ENCODE peak calls at places on chromosomes 2 and 18, in eight cellular contexts. X, N, M, G, P, V, F and Z are unnamed samples. For H3K36me3 and H3K4me1, the result is how much of the 10 kb centered on the place peaks cover.

GRCh38 chr2:232794981-232795380 is 18.6 kb upstream of the KCNJ13 start:
- DNase-seq in M (no peak), N (no peak), V (no peak), G (no peak), X (no peak), F (no peak), P (no peak), Z (no peak)

GRCh38 chr2:212928681-212929080 is 222.7 kb downstream of the IKZF2 start:
- DNase-seq in N (no peak), P (peak), F (no peak), V (no peak), X (no peak), G (peak), M (no peak), Z (no peak)

GRCh38 chr2:190649798-190650390 is 1.0 kb downstream of the NAB1 start:
- DNase-seq in M (no peak), P (peak), F (no peak), V (no peak), N (no peak), G (peak), X (peak), Z (no peak)

GRCh38 chr18:37218022-37218590 is 347.5 kb downstream of the CELF4 start:
- DNase-seq in F (no peak), V (no peak), P (no peak), M (no peak), G (peak), N (no peak), X (no peak), Z (no peak)

GRCh38 chr2:153871231-153872221 is at the start of gene GALNT13:
- DNase-seq in G (peak), F (no peak), V (peak), N (no peak), P (peak), X (peak), M (peak), Z (no peak)

GRCh38 chr2:238635637-238636036 is 208.9 kb downstream of the ASB1 start:
- DNase-seq in P (no peak), V (no peak), M (no peak), F (no peak), G (no peak), X (no peak), N (no peak), Z (no peak)

GRCh38 chr2:7111626-7112025 is 194.4 kb downstream of the RNF144A start:
- DNase-seq in F (no peak), V (no peak), X (peak), P (peak), N (no peak), M (no peak), G (peak), Z (no peak)

GRCh38 chr2:115580784-115581183 is 1138.3 kb downstream of the DPP10 start:
- DNase-seq in F (no peak), X (no peak), P (no peak), V (no peak), G (no peak), N (no peak), M (no peak), Z (no peak)

GRCh38 chr2:15634846-15635490 is 43.3 kb downstream of the DDX1 start:
- DNase-seq in N (no peak), F (no peak), M (no peak), G (no peak), V (no peak), P (peak), X (no peak), Z (no peak)

GRCh38 chr2:28413152-28413895 is 20.7 kb downstream of the FOSL2 start:
- DNase-seq in V (no peak), X (no peak), N (no peak), F (no peak), P (no peak), M (peak), G (peak), Z (no peak)

GRCh38 chr2:28413896-28414290 is 21.2 kb downstream of the FOSL2 start:
- DNase-seq in N (no peak), F (no peak), M (peak), G (no peak), V (no peak), X (no peak), P (no peak), Z (no peak)

GRCh38 chr2:28411166-28411755 is 18.6 kb downstream of the FOSL2 start:
- DNase-seq in X (no peak), N (no peak), M (no peak), V (no peak), F (no peak), G (no peak), P (no peak), Z (no peak)

GRCh38 chr2:28411956-28412609 is 19.4 kb downstream of the FOSL2 start:
- DNase-seq in F (no peak), V (no peak), N (no peak), P (no peak), M (no peak), G (no peak), X (no peak), Z (no peak)

GRCh38 chr2:28412625-28413151 is 20.0 kb downstream of the FOSL2 start:
- DNase-seq in X (no peak), N (no peak), V (no peak), P (no peak), M (no peak), F (no peak), G (no peak), Z (no peak)
- H3K36me3 ChIP-seq in X (under half), N (under half), V (half or more), P (half or more), M (under half), F (under half), G (under half), Z (under half)

GRCh38 chr18:23072079-23072478 is 63.2 kb upstream of the CABLES1 start:
- DNase-seq in X (no peak), G (no peak), M (no peak), F (no peak), N (no peak), P (no peak), V (no peak), Z (no peak)
- H3K4me1 ChIP-seq in X (under half), G (under half), M (under half), F (half or more), N (under half), P (under half), V (under half), Z (under half)

GRCh38 chr2:169208026-169208425 is 138.7 kb downstream of the DHRS9 start:
- DNase-seq in P (no peak), X (no peak), N (no peak), G (no peak), V (no peak), M (no peak), F (no peak), Z (no peak)

GRCh38 chr2:169200756-169201155 is 131.4 kb downstream of the DHRS9 start:
- DNase-seq in P (no peak), V (no peak), N (no peak), G (no peak), F (no peak), M (no peak), X (no peak), Z (no peak)

GRCh38 chr2:169203952-169204351 is 134.6 kb downstream of the DHRS9 start:
- DNase-seq in M (no peak), F (no peak), N (no peak), G (no peak), V (no peak), X (no peak), P (no peak), Z (no peak)
- H3K36me3 ChIP-seq in M (under half), F (under half), N (under half), G (under half), V (under half), X (under half), P (under half), Z (under half)

DNA sequence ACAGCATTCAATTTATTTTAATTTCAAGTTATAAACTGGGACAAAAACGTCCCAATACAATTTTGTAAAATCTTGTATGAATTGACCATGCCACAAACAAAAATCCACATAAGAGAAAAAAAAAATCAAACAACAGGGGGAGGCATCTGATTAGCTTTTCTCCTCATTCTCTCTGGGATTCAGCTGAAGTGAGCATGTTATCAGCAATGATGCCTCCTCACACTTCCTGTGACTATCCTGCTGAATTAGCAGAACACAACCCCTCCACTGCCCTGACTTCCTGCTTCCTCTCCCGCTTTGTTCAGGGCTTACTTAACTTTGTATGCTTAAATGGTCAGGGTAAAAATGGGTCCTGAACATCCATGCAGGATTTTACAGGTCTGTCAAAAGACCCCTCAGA is 132.2 kb upstream of the ITGB6 start:
- DNase-seq in N (no peak), M (no peak), P (peak), V (no peak), G (no peak), X (no peak), F (peak), Z (no peak)
- H3K4me1 ChIP-seq in N (under half), M (under half), P (half or more), V (half or more), G (under half), X (under half), F (half or more), Z (under half)

GRCh38 chr18:76914314-76914713 is 92.0 kb downstream of the ZNF236 start:
- DNase-seq in P (no peak), N (no peak), G (no peak), M (no peak), F (no peak), X (no peak), V (no peak), Z (no peak)
- H3K36me3 ChIP-seq in P (half or more), N (under half), G (under half), M (under half), F (half or more), X (under half), V (half or more), Z (under half)

DNA sequence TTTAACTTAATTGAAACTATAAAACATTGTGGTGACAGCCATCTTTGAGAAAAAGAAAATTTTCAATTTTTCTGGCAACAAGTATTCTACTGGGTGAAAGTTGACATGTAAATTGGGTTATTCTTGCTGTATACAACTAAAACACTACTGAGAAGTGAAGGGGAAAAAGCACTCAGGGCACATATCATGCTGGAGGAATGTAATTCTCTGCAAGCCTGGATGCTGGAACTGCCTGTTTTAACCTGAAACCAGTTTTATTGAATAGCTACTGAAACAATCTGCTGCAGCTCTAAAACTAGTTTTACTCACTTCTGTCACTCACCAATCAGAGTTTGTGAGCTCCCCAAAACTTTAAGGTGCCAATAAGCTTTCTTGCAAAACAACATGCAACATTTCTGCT is 1136.0 kb downstream of the LRP1B start:
- DNase-seq in F (no peak), M (no peak), P (peak), G (no peak), V (no peak), N (no peak), X (no peak), Z (no peak)
- H3K4me1 ChIP-seq in F (under half), M (under half), P (under half), G (under half), V (under half), N (under half), X (under half), Z (under half)

GRCh38 chr2:60938301-60938700 is 56.9 kb downstream of the REL start:
- DNase-seq in P (no peak), X (no peak), M (no peak), F (no peak), N (no peak), V (no peak), G (no peak), Z (no peak)

GRCh38 chr2:60939622-60940021 is 58.2 kb downstream of the REL start:
- DNase-seq in X (no peak), M (no peak), G (no peak), V (no peak), P (no peak), N (no peak), F (no peak), Z (no peak)

GRCh38 chr2:60932954-60933353 is 51.6 kb downstream of the REL start:
- DNase-seq in V (no peak), M (no peak), X (no peak), F (no peak), P (no peak), N (no peak), G (no peak), Z (no peak)

GRCh38 chr2:60936757-60937156 is 55.4 kb downstream of the REL start:
- DNase-seq in V (no peak), M (no peak), G (no peak), N (no peak), F (no peak), P (no peak), X (no peak), Z (no peak)

GRCh38 chr2:60934153-60934722 is 52.9 kb downstream of the REL start:
- DNase-seq in V (no peak), G (no peak), M (no peak), F (no peak), X (no peak), N (no peak), P (peak), Z (no peak)
- H3K36me3 ChIP-seq in V (under half), G (under half), M (under half), F (under half), X (under half), N (under half), P (under half), Z (under half)

GRCh38 chr2:28364611-28365010 is 28.0 kb upstream of the FOSL2 start:
- DNase-seq in M (no peak), P (peak), X (no peak), F (no peak), V (no peak), N (no peak), G (no peak), Z (no peak)
- H3K4me1 ChIP-seq in M (under half), P (under half), X (under half), F (half or more), V (under half), N (half or more), G (under half), Z (under half)